ENCODE peak calls at places on chromosomes 3 and 15, in six cellular contexts. H, X, T, J, E and W are unnamed samples.

GRCh38 chr15:69450968-69451695 is 1.5 kb upstream of the RPLP1 start:
- DNase-seq in X (no peak), E (no peak), J (no peak), T (no peak), H (no peak), W (no peak)

GRCh38 chr15:68431792-68432401 is at the start of gene ITGA11:
- DNase-seq in J (peak), E (no peak), T (peak), H (peak), X (peak), W (no peak)

GRCh38 chr3:22372292-22372949 is 621.4 kb upstream of the ZNF385D start:
- DNase-seq in X (no peak), T (no peak), E (no peak), J (peak), H (no peak), W (no peak)

GRCh38 chr3:4828279-4829030 is 150.8 kb upstream of the BHLHE40 start:
- DNase-seq in X (peak), H (peak), T (peak), J (no peak), E (no peak), W (no peak)

GRCh38 chr3:156581954-156582353 is 27.0 kb upstream of the SSR3 start:
- DNase-seq in T (no peak), X (no peak), J (no peak), H (no peak), E (no peak), W (no peak)

GRCh38 chr3:19645093-19645492 is 288.9 kb downstream of the EFHB start:
- DNase-seq in J (no peak), X (no peak), E (no peak), T (no peak), H (no peak), W (no peak)

GRCh38 chr15:82093325-82093724 is 47.5 kb upstream of the MEX3B start:
- DNase-seq in H (no peak), X (no peak), J (no peak), T (no peak), E (no peak), W (no peak)

GRCh38 chr3:190449801-190450200 is at the start of gene TMEM207:
- DNase-seq in T (no peak), E (no peak), X (no peak), J (no peak), H (no peak), W (no peak)

GRCh38 chr3:42544492-42545283 is 37.1 kb downstream of the SEC22C start:
- DNase-seq in E (no peak), H (no peak), X (no peak), J (peak), T (peak), W (no peak)

GRCh38 chr3:104273046-104273649 is 1093.6 kb upstream of the ALCAM start:
- DNase-seq in X (no peak), E (peak), J (peak), H (peak), T (no peak), W (peak)

DNA sequence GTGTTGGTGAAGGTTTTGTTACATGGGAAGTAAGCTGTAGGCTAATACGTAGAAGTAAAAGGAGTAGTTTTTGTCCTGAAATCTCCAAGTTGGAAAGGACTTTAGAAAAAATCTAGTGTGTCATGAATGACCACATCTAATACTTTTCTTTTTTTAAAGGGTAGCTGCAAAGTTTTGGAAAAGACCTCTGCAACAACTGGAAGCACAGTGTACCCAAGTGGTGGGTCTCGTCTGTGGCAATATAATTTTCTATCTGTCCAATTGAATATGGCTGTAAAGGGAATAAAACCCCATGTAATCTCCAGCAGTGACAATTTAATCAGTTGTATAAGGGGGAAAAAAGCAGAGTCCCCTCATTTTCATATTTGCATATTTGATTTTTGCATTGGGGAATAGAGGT is 531.2 kb downstream of the ZIC1 start:
- DNase-seq in J (no peak), X (no peak), E (no peak), H (no peak), T (no peak), W (no peak)
- H3K27ac ChIP-seq in J (no peak), X (no peak), E (no peak), H (no peak), T (no peak), W (no peak)

GRCh38 chr3:193780810-193781472 is 187.9 kb downstream of the OPA1 start:
- DNase-seq in X (peak), T (peak), E (no peak), H (peak), J (peak), W (no peak)

GRCh38 chr3:193782747-193783146 is 189.7 kb downstream of the OPA1 start:
- DNase-seq in T (no peak), J (no peak), X (no peak), H (no peak), E (no peak), W (no peak)

GRCh38 chr3:193780371-193780770 is 187.4 kb downstream of the OPA1 start:
- DNase-seq in J (no peak), X (no peak), T (no peak), H (no peak), E (no peak), W (no peak)

GRCh38 chr3:193783166-193783896 is 190.3 kb downstream of the OPA1 start:
- DNase-seq in E (no peak), T (no peak), J (peak), X (no peak), H (no peak), W (no peak)

GRCh38 chr3:193782280-193782654 is 189.3 kb downstream of the OPA1 start:
- DNase-seq in T (no peak), H (no peak), X (no peak), E (peak), J (peak), W (no peak)
- H3K27ac ChIP-seq in T (no peak), H (no peak), X (no peak), E (peak), J (peak), W (no peak)

GRCh38 chr3:183284570-183284969 is 31.5 kb downstream of the B3GNT5 start:
- DNase-seq in H (no peak), E (no peak), T (no peak), X (no peak), J (no peak), W (no peak)

GRCh38 chr3:183283886-183284285 is 30.8 kb downstream of the B3GNT5 start:
- DNase-seq in J (no peak), H (peak), T (no peak), X (no peak), E (no peak), W (no peak)

GRCh38 chr3:183285828-183286457 is 32.9 kb downstream of the B3GNT5 start:
- DNase-seq in E (peak), X (peak), H (peak), J (peak), T (peak), W (no peak)

GRCh38 chr3:183287301-183287971 is 34.4 kb downstream of the B3GNT5 start:
- DNase-seq in E (no peak), H (peak), T (no peak), X (no peak), J (peak), W (no peak)

DNA sequence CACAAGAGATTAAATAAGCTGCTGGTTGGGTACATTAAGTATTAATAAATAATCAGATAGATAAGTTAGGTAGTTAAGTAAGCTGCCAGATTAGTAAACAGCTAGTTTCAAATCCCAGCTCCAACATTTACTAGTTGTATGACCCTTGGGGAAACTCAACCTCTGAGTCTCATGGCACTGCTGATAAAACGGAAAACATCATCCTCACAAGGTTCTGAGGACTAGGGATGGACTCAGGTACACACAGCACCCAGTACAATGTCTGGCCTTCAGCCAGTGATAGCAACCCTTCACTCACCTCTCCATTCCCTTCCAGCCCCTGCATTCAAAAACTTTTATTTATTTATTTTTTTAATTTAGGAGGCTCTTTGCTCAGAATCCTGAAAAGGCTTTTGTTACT is 32.3 kb downstream of the B3GNT5 start:
- DNase-seq in E (no peak), H (no peak), X (no peak), T (no peak), J (no peak), W (no peak)
- H3K27ac ChIP-seq in E (peak), H (peak), X (peak), T (peak), J (peak), W (no peak)

GRCh38 chr15:43293402-43293801 is 26.7 kb upstream of the TGM5 start:
- DNase-seq in H (no peak), X (no peak), T (no peak), E (no peak), J (peak), W (peak)
- H3K27ac ChIP-seq in H (no peak), X (no peak), T (no peak), E (no peak), J (no peak), W (no peak)

GRCh38 chr3:170815930-170816329 is 54.1 kb downstream of the RPL22L1 start:
- DNase-seq in H (no peak), E (no peak), T (no peak), J (no peak), X (no peak), W (no peak)

GRCh38 chr3:170816341-170816740 is 53.7 kb downstream of the RPL22L1 start:
- DNase-seq in J (no peak), E (no peak), H (no peak), T (no peak), X (no peak), W (no peak)

GRCh38 chr3:170813261-170813660 is 56.7 kb downstream of the RPL22L1 start:
- DNase-seq in T (no peak), H (no peak), X (no peak), J (no peak), E (no peak), W (no peak)

GRCh38 chr3:170815340-170815739 is 54.7 kb downstream of the RPL22L1 start:
- DNase-seq in X (no peak), E (peak), J (peak), H (no peak), T (no peak), W (peak)

GRCh38 chr3:170814822-170815221 is 55.2 kb downstream of the RPL22L1 start:
- DNase-seq in J (no peak), H (no peak), X (no peak), E (no peak), T (no peak), W (no peak)
- H3K27ac ChIP-seq in J (no peak), H (no peak), X (no peak), E (no peak), T (no peak), W (no peak)

GRCh38 chr3:9201278-9201677 is 48.2 kb downstream of the SRGAP3 start:
- DNase-seq in J (no peak), H (no peak), E (no peak), X (no peak), T (no peak), W (no peak)
- H3K27ac ChIP-seq in J (no peak), H (no peak), E (no peak), X (no peak), T (no peak), W (no peak)

DNA sequence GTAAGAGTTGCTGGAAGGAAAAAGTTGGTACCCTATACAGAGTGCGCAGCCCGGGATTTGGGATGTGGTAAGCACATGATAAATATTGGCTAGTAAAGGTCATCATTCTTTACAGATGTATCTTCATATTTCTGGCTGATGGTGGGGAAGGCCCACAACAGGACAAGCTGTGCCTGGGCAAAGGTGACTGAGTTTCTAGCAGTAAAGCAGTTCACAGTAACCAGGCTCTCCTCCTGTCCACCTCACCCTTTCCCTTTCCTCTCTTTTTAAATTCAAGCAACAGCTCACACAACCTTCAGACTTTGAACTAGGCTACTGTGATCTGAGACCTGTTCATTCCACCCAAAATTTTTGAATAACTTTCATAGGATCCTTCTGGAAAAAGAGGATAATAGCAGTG is 145.8 kb upstream of the TBL1XR1 start:
- DNase-seq in E (no peak), X (no peak), H (no peak), J (no peak), T (no peak), W (no peak)
- H3K27ac ChIP-seq in E (no peak), X (no peak), H (no peak), J (peak), T (peak), W (no peak)

GRCh38 chr3:110736332-110736731 is 335.3 kb upstream of the NECTIN3 start:
- DNase-seq in E (no peak), J (no peak), H (no peak), T (no peak), X (no peak), W (no peak)
- H3K27ac ChIP-seq in E (no peak), J (no peak), H (no peak), T (no peak), X (no peak), W (no peak)